ENCODE peak calls at places on chromosomes 11 and 22, in six cellular contexts. M is right cardiac atrium, E is fibroblast of lung, I is GM23248, T is HCT116, O is suprapubic skin. K is an unnamed sample.

GRCh38 chr11:36030707-36031365 is 87.0 kb downstream of the LDLRAD3 start:
- DNase-seq in M (no peak), E (peak; percentile 32), I (peak; percentile 31), T (no peak), O (no peak), K (no peak)

GRCh38 chr22:46480396-46480795 is 57.0 kb downstream of the CELSR1 start:
- DNase-seq in M (no peak), E (no peak), I (no peak), T (no peak), O (no peak), K (no peak)

GRCh38 chr22:45298934-45299505 is 10.7 kb upstream of the FAM118A start:
- DNase-seq in M (no peak), E (no peak), I (no peak), T (no peak), O (no peak), K (no peak)

GRCh38 chr11:799641-800316 is 1.7 kb upstream of the SLC25A22 start:
- DNase-seq in M (peak; percentile 61), E (no peak), I (no peak), T (no peak), O (no peak), K (no peak)

GRCh38 chr11:65077466-65077865 is 6.4 kb downstream of the CDCA5 start:
- DNase-seq in M (peak; percentile 3), E (no peak), I (peak; percentile 38), T (no peak), O (no peak), K (no peak)

GRCh38 chr11:61972796-61973602 is 5.6 kb upstream of the FTH1 start:
- DNase-seq in M (no peak), E (no peak), I (peak; percentile 87), T (no peak), O (peak; percentile 77), K (no peak)

GRCh38 chr11:113778111-113778910 is 1.3 kb upstream of the CLDN25 start:
- DNase-seq in M (no peak), E (peak; percentile 56), I (peak; percentile 83), T (no peak), O (no peak), K (no peak)

GRCh38 chr22:38868286-38868721 is 3.7 kb downstream of the CBX6 start:
- DNase-seq in M (no peak), E (no peak), I (no peak), T (no peak), O (peak; percentile 41), K (no peak)

GRCh38 chr11:8638300-8638699 is 44.2 kb downstream of the TRIM66 start:
- DNase-seq in M (no peak), E (peak; percentile 63), I (peak; percentile 61), T (no peak), O (no peak), K (no peak)

GRCh38 chr22:26103023-26103422 is 66.2 kb upstream of the SEZ6L start:
- DNase-seq in M (no peak), E (no peak), I (no peak), T (no peak), O (no peak), K (no peak)

GRCh38 chr11:47946682-47947575 is 33.4 kb upstream of the PTPRJ start:
- DNase-seq in M (peak; percentile 89), E (peak; percentile 98), I (peak; percentile 98), T (peak; percentile 84), O (peak; percentile 81), K (no peak)

GRCh38 chr11:78714539-78714938 is 139.9 kb upstream of the NARS2 start:
- DNase-seq in M (no peak), E (no peak), I (no peak), T (no peak), O (no peak), K (no peak)

GRCh38 chr11:61654397-61654829 is 25.8 kb upstream of the DAGLA start:
- DNase-seq in M (peak; percentile 84), E (no peak), I (no peak), T (no peak), O (peak; percentile 81), K (no peak)

GRCh38 chr11:100774859-100775258 is 87.8 kb downstream of the ARHGAP42 start:
- DNase-seq in M (no peak), E (no peak), I (no peak), T (no peak), O (no peak), K (no peak)

GRCh38 chr11:122807731-122808485 is 30.4 kb upstream of the CRTAM start:
- DNase-seq in M (no peak), E (no peak), I (peak; percentile 10), T (no peak), O (no peak), K (no peak)

GRCh38 chr22:48301908-48302307 is 1525.8 kb downstream of the BRD1 start:
- DNase-seq in M (no peak), E (no peak), I (no peak), T (no peak), O (no peak), K (no peak)

GRCh38 chr11:74677131-74677530 is 54.1 kb downstream of the CHRDL2 start:
- DNase-seq in M (no peak), E (no peak), I (no peak), T (no peak), O (no peak), K (no peak)

GRCh38 chr11:118290923-118291322 is 13.6 kb upstream of the CD3E start:
- DNase-seq in M (no peak), E (no peak), I (peak; percentile 31), T (peak; percentile 51), O (no peak), K (peak; percentile 49)

GRCh38 chr22:22461111-22461510 is 47.4 kb downstream of the ZNF280B start:
- DNase-seq in M (no peak), E (no peak), I (no peak), T (no peak), O (no peak), K (no peak)

GRCh38 chr11:85661972-85662664 is 2.8 kb downstream of the CREBZF start:
- DNase-seq in M (no peak), E (no peak), I (peak; percentile 60), T (no peak), O (no peak), K (no peak)

GRCh38 chr11:125221499-125221898 is 56.9 kb downstream of the PKNOX2 start:
- DNase-seq in M (no peak), E (no peak), I (no peak), T (no peak), O (no peak), K (no peak)

GRCh38 chr11:70088735-70089250 is 10.7 kb downstream of the ANO1 start:
- DNase-seq in M (no peak), E (no peak), I (no peak), T (no peak), O (no peak), K (no peak)

GRCh38 chr11:70517996-70518907 is 119.9 kb downstream of the CTTN start:
- DNase-seq in M (peak; percentile 14), E (peak; percentile 96), I (peak; percentile 93), T (no peak), O (no peak), K (no peak)

GRCh38 chr11:129440028-129440630 is 64.5 kb downstream of the BARX2 start:
- DNase-seq in M (no peak), E (peak; percentile 49), I (peak; percentile 5), T (no peak), O (no peak), K (no peak)

GRCh38 chr11:120141144-120142071 is 3.5 kb upstream of the TRIM29 start:
- DNase-seq in M (no peak), E (no peak), I (no peak), T (no peak), O (peak; percentile 46), K (no peak)

GRCh38 chr11:43212279-43212678 is 99.5 kb upstream of the API5 start:
- DNase-seq in M (peak; percentile 16), E (no peak), I (no peak), T (no peak), O (no peak), K (no peak)
- H3K27ac ChIP-seq in M (no peak overlapping the region), E (no peak overlapping the region), I (no peak overlapping the region), T (no peak overlapping the region), O (no peak overlapping the region), K (no peak overlapping the region)

GRCh38 chr11:5509803-5510202 is at the start of gene UBQLN3:
- DNase-seq in M (no peak), E (no peak), I (no peak), T (no peak), O (no peak), K (no peak)
- H3K27ac ChIP-seq in M (no peak within 1 kb of the TSS), E (no peak within 1 kb of the TSS), I (no peak within 1 kb of the TSS), T (no peak within 1 kb of the TSS), O (no peak within 1 kb of the TSS), K (no peak within 1 kb of the TSS)

GRCh38 chr22:28894793-28895192 is 11.4 kb downstream of the ZNRF3 start:
- DNase-seq in M (no peak), E (no peak), I (no peak), T (no peak), O (no peak), K (no peak)

GRCh38 chr22:28899199-28899853 is 16.0 kb downstream of the ZNRF3 start:
- DNase-seq in M (no peak), E (peak; percentile 67), I (no peak), T (no peak), O (peak; percentile 40), K (peak; percentile 52)

GRCh38 chr22:28898233-28898629 is 14.9 kb downstream of the ZNRF3 start:
- DNase-seq in M (no peak), E (no peak), I (no peak), T (no peak), O (no peak), K (no peak)

GRCh38 chr22:28894320-28894719 is 10.9 kb downstream of the ZNRF3 start:
- DNase-seq in M (no peak), E (no peak), I (no peak), T (no peak), O (no peak), K (no peak)

DNA sequence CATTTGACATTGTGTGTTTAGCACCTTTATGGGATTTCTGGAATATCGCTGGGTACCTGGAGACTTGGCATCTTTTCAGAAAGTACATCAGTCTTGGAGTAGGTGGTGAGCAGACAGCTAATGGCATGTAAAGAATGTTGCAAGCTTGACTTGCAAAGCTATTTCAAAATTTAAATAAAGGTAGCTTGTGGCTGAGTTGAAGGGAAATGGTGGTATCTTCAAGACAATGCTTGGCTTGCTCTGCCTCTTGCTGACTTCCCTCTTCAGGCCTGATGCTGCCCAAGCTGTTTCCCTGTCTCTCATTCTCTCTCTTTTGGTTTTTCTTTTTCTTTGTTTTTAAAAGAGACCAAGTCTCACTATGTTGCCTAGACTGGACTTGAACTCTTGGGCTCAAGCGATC is 13.2 kb downstream of the ZNRF3 start:
- DNase-seq in M (no peak), E (no peak), I (no peak), T (no peak), O (no peak), K (no peak)
- H3K27ac ChIP-seq in M (no peak overlapping the region), E (no peak overlapping the region), I (no peak overlapping the region), T (no peak overlapping the region), O (no peak overlapping the region), K (no peak overlapping the region)

DNA sequence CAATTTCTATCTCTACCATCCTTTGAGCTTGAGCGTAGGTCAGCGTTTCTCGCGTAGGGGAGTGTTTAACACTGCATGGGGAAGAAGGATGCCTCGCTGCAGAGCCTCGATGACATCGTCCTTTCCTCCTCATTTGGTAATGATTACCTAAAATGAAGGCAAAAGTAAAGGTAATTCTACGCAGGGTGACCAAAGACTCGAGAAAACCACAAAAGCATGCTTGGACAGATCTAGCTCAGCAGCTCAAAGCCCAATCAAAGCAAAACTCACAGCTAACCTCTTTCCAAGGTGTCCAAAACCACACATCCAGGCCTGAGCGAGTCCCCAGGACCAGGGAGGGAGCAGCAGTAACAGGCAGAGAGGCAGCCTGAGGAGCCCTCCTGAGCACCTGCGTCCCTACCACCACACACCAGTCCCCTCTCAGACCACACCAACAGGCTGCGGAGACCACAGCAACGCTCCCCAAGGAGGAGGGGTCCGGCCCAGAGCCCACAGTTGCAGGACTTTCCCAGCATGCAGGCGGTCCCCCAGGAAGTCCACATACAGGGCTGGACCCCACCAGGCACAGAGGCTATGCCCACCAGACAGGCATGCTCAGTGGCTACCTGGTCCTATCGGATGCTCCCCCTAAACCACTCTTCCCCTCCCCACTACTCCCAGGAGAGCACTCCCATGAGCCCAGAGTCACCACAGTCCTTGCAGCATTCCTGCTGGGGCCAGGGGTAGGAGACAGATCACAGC is 3.3 kb downstream of the BRD1 start:
- DNase-seq in M (no peak), E (no peak), I (no peak), T (no peak), O (no peak), K (no peak)
- H3K27ac ChIP-seq in M (no peak overlapping the region), E (no peak overlapping the region), I (peak overlapping the region; percentile 93), T (no peak overlapping the region), O (no peak overlapping the region), K (no peak overlapping the region)

K was measured in CD4-positive, alpha-beta memory T cell.